ENCODE peak calls at places on chromosomes 16 and 17, in six cellular contexts. Z is iris pigment epithelial cell; H is heart left ventricle; K is T-helper 2 cell; R is stimulated activated effector memory CD8-positive, alpha-beta T cell treated with anti-CD3 and anti-CD28 coated beads, Interleukin-12 subunit alpha, Interleukin-12 subunit beta, amount 100 ng/mL, for 72 hours; G is hippocampal formation. A is an unnamed sample.

GRCh38 chr16:23213831-23214230 is 31.3 kb downstream of the SCNN1G start:
- DNase-seq in Z (no peak), H (no peak), K (no peak), R (no peak), G (no peak), A (no peak)

GRCh38 chr17:46776298-46777005 is 42.0 kb downstream of the WNT3 start:
- DNase-seq in Z (no peak), H (no peak), K (no peak), R (no peak), G (no peak), A (no peak)

GRCh38 chr16:49352923-49353322 is 20.7 kb upstream of the C16orf78 start:
- DNase-seq in Z (peak), H (no peak), K (no peak), R (no peak), G (no peak), A (no peak)

GRCh38 chr16:48014349-48015135 is 141.3 kb downstream of the ABCC12 start:
- DNase-seq in Z (peak), H (no peak), K (no peak), R (no peak), G (no peak), A (no peak)

GRCh38 chr16:85625053-85625452 is 11.9 kb downstream of the GSE1 start:
- DNase-seq in Z (no peak), H (no peak), K (no peak), R (no peak), G (no peak), A (peak)

GRCh38 chr16:79662122-79662521 is 61.6 kb upstream of the MAF start:
- DNase-seq in Z (no peak), H (no peak), K (no peak), R (no peak), G (no peak), A (no peak)

GRCh38 chr17:40112718-40113109 is 9.1 kb upstream of the MSL1 start:
- DNase-seq in Z (no peak), H (no peak), K (no peak), R (no peak), G (no peak), A (no peak)

GRCh38 chr17:55830210-55830609 is 79.4 kb downstream of the PCTP start:
- DNase-seq in Z (no peak), H (no peak), K (no peak), R (no peak), G (no peak), A (no peak)

GRCh38 chr17:72691601-72692000 is 400.9 kb downstream of the SLC39A11 start:
- DNase-seq in Z (no peak), H (no peak), K (no peak), R (no peak), G (no peak), A (no peak)

GRCh38 chr16:56274369-56274768 is 83.1 kb downstream of the GNAO1 start:
- DNase-seq in Z (no peak), H (no peak), K (no peak), R (no peak), G (no peak), A (no peak)

GRCh38 chr17:1399366-1399678 is 700 bp downstream of the YWHAE start:
- DNase-seq in Z (peak), H (peak), K (no peak), R (no peak), G (no peak), A (no peak)

GRCh38 chr16:11783319-11784047 is 13.6 kb downstream of the ZC3H7A start:
- DNase-seq in Z (peak), H (no peak), K (no peak), R (peak), G (no peak), A (no peak)

GRCh38 chr16:24052466-24053324 is 203.4 kb upstream of the CACNG3 start:
- DNase-seq in Z (no peak), H (no peak), K (no peak), R (no peak), G (no peak), A (no peak)

GRCh38 chr17:4182043-4182442 is 39.0 kb downstream of the CYB5D2 start:
- DNase-seq in Z (no peak), H (no peak), K (no peak), R (no peak), G (no peak), A (no peak)

GRCh38 chr17:7237761-7238417 is 1.4 kb downstream of the PHF23 start:
- DNase-seq in Z (peak), H (peak), K (peak), R (peak), G (peak), A (peak)